ENCODE peak calls at places on chromosomes 12 and 14, in six cellular contexts. E, P, R, G, W and T are unnamed samples.

GRCh38 chr14:52131640-52132320 is 62.9 kb upstream of the NID2 start:
- DNase-seq in G (peak; percentile 52), W (peak; percentile 98), R (peak; percentile 70), E (peak; percentile 78), P (peak; percentile 88), T (peak; percentile 94)

GRCh38 chr14:77565289-77566081 is 51.0 kb downstream of the SPTLC2 start:
- DNase-seq in R (no peak), G (no peak), E (no peak), P (no peak), W (peak; percentile 30), T (no peak)

GRCh38 chr14:63524537-63525155 is 18.5 kb downstream of the PPP2R5E start:
- DNase-seq in P (no peak), E (no peak), G (no peak), W (no peak), R (no peak), T (no peak)

GRCh38 chr14:22955702-22956575 is 951 bp downstream of the HAUS4 start:
- DNase-seq in E (no peak), P (peak; percentile 57), G (peak; percentile 79), W (peak; percentile 21), R (peak; percentile 66), T (peak; percentile 20)

GRCh38 chr12:104299842-104300481 is 3.6 kb upstream of the EID3 start:
- DNase-seq in R (no peak), W (no peak), P (no peak), G (peak; percentile 58), E (no peak), T (no peak)

GRCh38 chr14:56555921-56556570 is 23.6 kb upstream of the TMEM260 start:
- DNase-seq in E (no peak), G (peak; percentile 71), P (no peak), R (peak; percentile 75), W (peak; percentile 59), T (peak; percentile 14)

GRCh38 chr14:62602712-62603111 is 442.5 kb downstream of the KCNH5 start:
- DNase-seq in R (no peak), W (no peak), G (no peak), E (no peak), P (no peak), T (no peak)

GRCh38 chr12:19643635-19644034 is 204.3 kb downstream of the AEBP2 start:
- DNase-seq in E (no peak), W (peak; percentile 69), P (no peak), G (no peak), R (no peak), T (peak; percentile 31)

GRCh38 chr14:106459971-106460730 is 933.8 kb downstream of the TMEM121 start:
- DNase-seq in P (no peak), G (no peak), R (peak; percentile 10), E (no peak), W (no peak), T (no peak)

GRCh38 chr12:29103539-29103974 is 45.5 kb upstream of the FAR2 start:
- DNase-seq in R (peak; percentile 23), P (peak; percentile 63), G (no peak), E (no peak), W (no peak), T (no peak)

GRCh38 chr14:22598896-22599244 is 770 bp downstream of the ABHD4 start:
- DNase-seq in R (peak; percentile 90), W (peak; percentile 75), E (no peak), P (no peak), G (peak; percentile 65), T (peak; percentile 43)

GRCh38 chr12:63294327-63294632 is 143.3 kb upstream of the AVPR1A start:
- DNase-seq in R (peak; percentile 13), P (no peak), E (no peak), W (peak; percentile 84), G (peak; percentile 38), T (peak; percentile 43)

GRCh38 chr12:104376650-104377506 is 73.3 kb downstream of the EID3 start:
- DNase-seq in W (peak; percentile 66), P (no peak), R (no peak), G (peak; percentile 41), E (no peak), T (no peak)